ENCODE peak calls at places on chromosomes 7 and 10, in ten cellular contexts. F is neural progenitor cell, T is esophagus squamous epithelium, N is H9, L is prostate gland, C is right atrium auricular region, I is esophagus muscularis mucosa, Z is PC-3, K is ascending aorta, Q is mammary epithelial cell. O is an unnamed sample.

GRCh38 chr7:113015038-113015645 is 71.5 kb downstream of the GPR85 start:
- DNase-seq in L (no peak), F (no peak), I (no peak), C (no peak), N (no peak), T (no peak), Z (peak; percentile 50), Q (peak; percentile 27), K (no peak), O (no peak)

GRCh38 chr7:7972128-7972527 is 3.5 kb downstream of the GLCCI1 start:
- DNase-seq in C (no peak), N (no peak), Z (no peak), I (no peak), K (no peak), L (no peak), Q (no peak), T (no peak), F (peak; percentile 29), O (no peak)

GRCh38 chr10:93997546-93997945 is 3.8 kb downstream of the PLCE1 start:
- DNase-seq in C (no peak), F (no peak), N (no peak), Z (no peak), L (no peak), K (no peak), I (no peak), T (no peak), Q (no peak), O (no peak)

GRCh38 chr10:124053971-124054370 is 39.4 kb downstream of the CHST15 start:
- DNase-seq in I (no peak), F (no peak), L (no peak), Z (peak; percentile 91), C (no peak), Q (peak; percentile 71), K (no peak), T (no peak), N (no peak), O (peak; percentile 76)

GRCh38 chr10:61197022-61197421 is 253.0 kb upstream of the RHOBTB1 start:
- DNase-seq in C (no peak), F (peak; percentile 12), L (no peak), Z (no peak), T (no peak), K (no peak), N (no peak), I (no peak), Q (no peak), O (no peak)

GRCh38 chr7:73521636-73522080 is 435 bp downstream of the BAZ1B start:
- DNase-seq in Q (no peak), N (peak; percentile 55), Z (peak; percentile 40), I (peak; percentile 93), F (no peak), K (peak; percentile 65), T (no peak), C (no peak), L (no peak), O (peak; percentile 23)

GRCh38 chr10:106576534-106576933 is 588.0 kb downstream of the SORCS1 start:
- DNase-seq in Q (no peak), N (no peak), L (no peak), F (no peak), T (no peak), Z (no peak), I (no peak), K (no peak), C (no peak), O (no peak)

GRCh38 chr7:128919881-128920789 is 9.6 kb upstream of the KCP start:
- DNase-seq in K (no peak), Z (no peak), F (peak; percentile 65), N (peak; percentile 56), L (no peak), T (no peak), C (no peak), I (no peak), Q (no peak), O (no peak)

GRCh38 chr7:28955723-28956607 is 2.2 kb downstream of the TRIL start:
- DNase-seq in Q (peak; percentile 35), L (peak; percentile 76), N (peak; percentile 90), F (peak; percentile 90), I (peak; percentile 90), T (no peak), K (peak; percentile 76), C (peak; percentile 68), Z (peak; percentile 80), O (no peak)
- H3K27ac ChIP-seq in Q (no peak overlapping the region), L (no peak overlapping the region), N (no peak overlapping the region), F (no peak overlapping the region), I (peak overlapping the region; percentile 57), T (peak overlapping the region; percentile 86), K (no peak overlapping the region), C (peak overlapping the region; percentile 62), Z (no peak overlapping the region), O (no peak overlapping the region)

GRCh38 chr10:133516072-133516471 is 11.1 kb upstream of the CYP2E1 start:
- DNase-seq in Z (no peak), F (no peak), Q (no peak), I (no peak), T (no peak), L (no peak), C (no peak), K (no peak), N (no peak), O (no peak)

GRCh38 chr10:133515471-133515870 is 11.7 kb upstream of the CYP2E1 start:
- DNase-seq in C (no peak), Q (no peak), K (no peak), T (no peak), I (no peak), N (no peak), F (no peak), L (no peak), Z (no peak), O (no peak)

GRCh38 chr10:133523631-133524203 is 3.4 kb upstream of the CYP2E1 start:
- DNase-seq in C (no peak), K (no peak), N (no peak), Z (peak; percentile 92), Q (peak; percentile 82), I (no peak), L (no peak), F (no peak), T (no peak), O (peak; percentile 34)

GRCh38 chr10:133525444-133525843 is 1.7 kb upstream of the CYP2E1 start:
- DNase-seq in N (no peak), C (no peak), I (no peak), L (no peak), T (no peak), F (no peak), Z (no peak), Q (no peak), K (no peak), O (no peak)

DNA sequence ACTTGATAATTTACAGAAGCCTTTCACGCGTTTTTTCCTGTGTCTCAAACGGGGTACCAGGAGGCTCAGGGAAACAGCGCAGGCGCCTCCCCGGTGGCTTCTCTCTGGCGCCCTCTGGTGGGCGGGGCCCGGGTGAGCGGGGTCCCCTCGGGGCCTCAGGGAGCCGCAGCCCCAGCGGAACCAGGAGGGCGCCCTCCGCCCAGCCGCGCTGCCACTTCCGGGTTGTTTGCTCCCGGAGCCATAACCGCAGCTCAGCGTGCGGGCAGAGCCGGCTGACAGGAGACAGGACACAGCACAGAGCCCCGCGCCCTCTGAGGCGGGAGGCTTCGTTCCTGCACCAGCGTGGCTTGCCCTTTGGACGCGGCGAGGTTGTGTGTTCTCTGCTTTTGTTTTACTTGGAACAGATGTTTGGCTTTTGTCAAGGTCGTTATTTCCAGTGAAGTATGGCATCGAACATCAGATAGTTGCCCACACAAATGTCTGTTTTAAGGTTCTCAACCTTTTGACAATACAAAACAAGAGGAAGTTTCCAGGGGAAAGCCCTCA is 6.9 kb upstream of the CYP2E1 start:
- DNase-seq in Q (peak; percentile 58), Z (peak; percentile 79), N (peak; percentile 31), C (no peak), L (peak; percentile 49), T (peak; percentile 12), F (peak; percentile 32), I (peak; percentile 92), K (peak; percentile 82), O (no peak)
- TF ChIP-seq CTCF in Q (peak; percentile 50), Z (peak; percentile 83), N (peak; percentile 57), C (peak; percentile 94), L (peak; percentile 67), T (peak; percentile 79), F (peak; percentile 44), I (peak; percentile 84), K (peak; percentile 68), O (peak; percentile 85)

DNA sequence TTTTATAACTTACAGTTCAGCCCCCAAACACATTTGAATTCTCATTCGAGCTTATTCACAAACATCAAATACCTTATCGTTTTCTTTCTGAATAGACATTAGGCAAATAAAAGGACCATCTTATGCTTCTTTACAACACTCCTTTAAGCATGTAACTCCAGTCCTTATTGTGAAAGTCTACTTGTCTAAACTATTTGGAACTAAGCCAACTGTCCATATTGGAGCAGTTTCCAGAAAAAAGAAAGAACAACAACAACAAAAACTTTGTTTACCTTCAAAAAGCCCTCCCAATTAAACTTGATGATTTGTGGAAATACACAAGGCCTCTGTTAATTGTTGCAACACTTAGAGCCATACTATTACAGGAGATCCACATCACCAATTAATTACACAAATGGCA is 163.6 kb downstream of the GALNT11 start:
- DNase-seq in N (no peak), K (no peak), F (no peak), Q (no peak), C (no peak), I (no peak), T (no peak), Z (no peak), L (no peak), O (no peak)
- H3K27ac ChIP-seq in N (no peak overlapping the region), K (no peak overlapping the region), F (no peak overlapping the region), Q (no peak overlapping the region), C (no peak overlapping the region), I (no peak overlapping the region), T (no peak overlapping the region), Z (no peak overlapping the region), L (no peak overlapping the region), O (no peak overlapping the region)

GRCh38 chr7:149375234-149376008 is 85.4 kb downstream of the ZNF777 start:
- DNase-seq in K (no peak), F (no peak), N (no peak), C (no peak), T (no peak), Z (no peak), I (no peak), L (no peak), Q (no peak), O (no peak)

GRCh38 chr7:149377386-149377785 is 83.5 kb downstream of the ZNF777 start:
- DNase-seq in Q (peak; percentile 10), Z (peak; percentile 9), L (no peak), T (no peak), I (no peak), K (no peak), C (no peak), N (no peak), F (no peak), O (no peak)

GRCh38 chr7:149385195-149385955 is 75.5 kb downstream of the ZNF777 start:
- DNase-seq in K (no peak), N (no peak), Q (no peak), T (no peak), I (no peak), C (no peak), Z (no peak), L (no peak), F (no peak), O (no peak)

GRCh38 chr7:149379625-149380024 is 81.2 kb downstream of the ZNF777 start:
- DNase-seq in K (no peak), Q (no peak), C (no peak), N (no peak), Z (no peak), T (no peak), F (no peak), I (no peak), L (no peak), O (no peak)

DNA sequence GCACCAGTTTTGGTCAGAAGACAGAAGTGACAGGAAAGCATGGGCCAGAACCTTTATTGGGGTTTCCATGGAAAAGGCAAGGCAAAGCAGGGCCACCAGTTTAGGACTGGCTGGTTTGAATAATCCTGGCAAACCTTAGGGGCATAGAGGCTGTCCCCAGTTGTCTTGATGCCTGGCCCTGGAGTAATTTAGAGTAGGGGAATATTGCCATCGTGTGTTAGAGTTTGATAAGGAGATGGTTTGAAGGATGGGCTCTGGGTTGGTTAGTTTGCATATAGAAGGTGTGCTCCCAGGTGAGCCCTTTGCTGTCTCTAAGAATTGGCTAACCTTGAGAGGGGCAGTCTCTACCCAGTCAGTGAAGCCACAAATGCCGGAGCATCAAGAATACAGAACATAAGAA is 79.6 kb downstream of the ZNF777 start:
- DNase-seq in C (no peak), F (no peak), Z (peak; percentile 45), Q (no peak), I (no peak), T (no peak), L (no peak), K (no peak), N (no peak), O (no peak)
- TF ChIP-seq CTCF in C (no peak), F (no peak), Z (peak; percentile 48), Q (no peak), I (no peak), T (no peak), L (no peak), K (no peak), N (no peak), O (no peak)

O was measured in foreskin keratinocyte.